ENCODE peak calls at places on chromosomes 6 and 20, in six cellular contexts. I is colonic mucosa, T is IMR-90, L is endothelial cell, W is neural crest cell, B is tibial artery. M is an unnamed sample.

GRCh38 chr20:6053776-6054688 is at the start of gene LRRN4:
- DNase-seq in L (peak; percentile 16), B (no peak), W (no peak), T (peak; percentile 26), I (no peak), M (no peak)

GRCh38 chr6:131642565-131643261 is 5.6 kb downstream of the ENPP3 start:
- DNase-seq in T (no peak), L (no peak), W (no peak), B (no peak), I (no peak), M (no peak)

GRCh38 chr6:161056451-161056850 is 64.9 kb downstream of the MAP3K4 start:
- DNase-seq in B (no peak), I (no peak), T (no peak), W (no peak), L (no peak), M (no peak)

GRCh38 chr20:33013701-33014326 is 6.3 kb downstream of the BPIFB2 start:
- DNase-seq in W (no peak), T (no peak), L (no peak), B (no peak), I (no peak), M (no peak)

GRCh38 chr6:158499601-158500000 is 60.3 kb upstream of the TMEM181 start:
- DNase-seq in L (no peak), T (no peak), W (no peak), I (no peak), B (no peak), M (no peak)

GRCh38 chr6:39923394-39923793 is 10.9 kb downstream of the MOCS1 start:
- DNase-seq in I (peak; percentile 49), W (no peak), B (peak; percentile 90), L (no peak), T (no peak), M (no peak)

GRCh38 chr6:129936329-129937165 is 75.4 kb upstream of the TMEM244 start:
- DNase-seq in T (peak; percentile 60), I (peak; percentile 67), L (peak; percentile 60), B (no peak), W (peak; percentile 58), M (peak; percentile 50)

GRCh38 chr20:35953411-35954199 is 697 bp downstream of the SCAND1 start:
- DNase-seq in W (peak; percentile 32), T (peak; percentile 28), B (no peak), I (peak; percentile 49), L (peak; percentile 76), M (peak; percentile 64)

GRCh38 chr20:34459209-34459608 is 57.0 kb upstream of the DYNLRB1 start:
- DNase-seq in T (no peak), W (no peak), B (no peak), L (no peak), I (no peak), M (no peak)

GRCh38 chr20:35312348-35312747 is 20.1 kb upstream of the FAM83C start:
- DNase-seq in I (no peak), L (no peak), W (no peak), T (peak; percentile 96), B (no peak), M (no peak)

GRCh38 chr6:13528777-13529343 is 41.5 kb upstream of the GFOD1 start:
- DNase-seq in T (no peak), B (no peak), L (peak; percentile 14), W (no peak), I (peak; percentile 33), M (no peak)

GRCh38 chr6:116078522-116078921 is 17.8 kb upstream of the FRK start:
- DNase-seq in B (no peak), W (no peak), I (no peak), T (no peak), L (no peak), M (no peak)
- TF ChIP-seq CTCF in B (no peak), W (no peak), I (no peak), T (no peak), L (no peak), M (no peak)

GRCh38 chr6:167337231-167337630 is 12.3 kb downstream of the TTLL2 start:
- DNase-seq in T (no peak), W (no peak), B (no peak), L (no peak), I (no peak), M (no peak)
- TF ChIP-seq CTCF in T (no peak), W (no peak), B (no peak), L (no peak), I (no peak), M (no peak)

DNA sequence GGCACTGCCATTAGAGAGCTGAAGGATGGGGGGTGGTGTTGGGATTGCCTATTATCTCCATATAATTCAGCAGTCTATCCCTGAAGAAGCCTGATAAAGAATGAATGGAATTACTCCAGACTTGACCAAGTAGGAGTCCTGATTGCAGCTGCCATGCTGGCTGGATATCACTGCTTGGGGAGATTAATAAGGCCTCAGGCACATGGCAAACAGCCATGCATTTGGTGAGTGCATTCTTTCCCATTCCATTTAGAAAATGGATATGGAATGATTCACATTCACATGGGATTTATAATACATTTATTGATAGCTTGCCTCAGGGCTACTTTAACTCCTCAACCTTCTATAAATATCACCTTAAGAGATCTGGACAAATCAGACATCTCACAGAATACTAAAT is 49.6 kb upstream of the HLA-A start:
- DNase-seq in B (no peak), T (no peak), L (no peak), W (no peak), I (no peak), M (no peak)
- TF ChIP-seq CTCF in B (no peak), T (no peak), L (no peak), W (no peak), I (no peak), M (no peak)

DNA sequence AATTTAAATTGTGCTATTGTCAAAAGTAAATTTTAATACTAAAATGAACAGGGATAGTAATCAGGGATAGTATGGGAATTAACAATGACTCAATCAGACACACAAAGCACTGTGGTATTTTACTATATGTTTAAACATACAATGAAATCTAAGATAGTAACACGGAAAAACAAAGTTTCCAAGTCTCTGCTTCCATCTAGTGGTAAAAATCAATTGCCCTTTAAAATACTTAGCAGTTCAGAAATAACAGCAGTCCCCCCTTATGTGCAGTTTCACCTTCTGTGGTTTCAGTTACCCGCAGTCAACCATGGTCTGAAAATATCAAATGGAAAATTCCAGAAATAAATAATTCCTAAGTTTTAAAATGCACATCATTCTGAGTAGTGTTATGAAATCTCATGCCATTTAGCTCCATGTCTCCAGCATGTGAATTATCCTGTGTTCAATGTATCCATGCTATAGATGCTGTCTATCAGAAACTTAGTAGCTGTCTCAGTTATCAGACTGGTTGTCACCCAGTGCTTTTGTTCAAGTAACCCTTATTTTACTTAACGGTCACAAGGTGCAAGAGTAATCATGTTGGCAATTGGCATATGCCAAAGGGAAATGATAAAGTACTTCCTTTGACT is 58.5 kb downstream of the AHI1 start:
- DNase-seq in W (no peak), I (no peak), B (no peak), T (peak; percentile 58), L (no peak), M (no peak)
- TF ChIP-seq CTCF in W (peak; percentile 61), I (peak; percentile 43), B (no peak), T (peak; percentile 55), L (peak; percentile 55), M (no peak)

DNA sequence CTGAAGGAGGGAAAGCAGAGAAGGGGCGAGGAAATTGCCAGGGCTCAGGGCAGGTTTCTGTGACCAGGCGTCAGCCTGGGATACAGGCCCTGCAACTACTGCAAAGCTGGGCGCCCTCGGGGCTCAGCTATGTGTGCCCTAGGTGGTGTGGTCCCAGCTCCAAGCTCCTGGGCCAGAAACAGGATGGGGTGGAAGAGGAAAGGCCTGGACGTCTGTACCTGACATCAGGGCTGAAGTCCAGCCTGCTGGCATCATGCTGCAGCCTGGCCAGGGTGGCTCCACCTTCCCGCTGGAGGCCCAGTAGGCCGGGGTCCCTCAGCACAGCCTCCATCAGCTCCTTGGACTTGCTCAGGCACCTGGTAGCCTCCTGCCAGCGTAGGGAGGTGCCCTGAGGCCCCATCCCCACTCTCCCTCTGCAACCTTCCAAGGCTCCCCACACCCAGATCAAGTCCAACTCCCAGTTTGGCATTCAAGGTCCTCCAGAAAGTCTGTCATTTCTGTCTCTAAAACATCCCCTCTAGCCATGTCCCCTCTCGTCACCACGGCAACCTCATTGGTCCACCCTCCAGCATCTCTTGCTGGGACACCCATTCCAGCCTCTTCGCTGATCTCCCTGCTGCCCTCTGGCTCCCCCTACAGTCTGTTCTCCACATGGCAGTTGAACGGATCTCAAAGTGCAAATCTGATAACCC is 38.2 kb downstream of the KIAA1755 start:
- DNase-seq in I (peak; percentile 76), T (peak; percentile 48), L (peak; percentile 82), W (peak; percentile 85), B (peak; percentile 77), M (peak; percentile 87)
- TF ChIP-seq CTCF in I (peak; percentile 87), T (peak; percentile 92), L (peak; percentile 88), W (peak; percentile 85), B (peak; percentile 93), M (peak; percentile 81)